ENCODE peak calls at places on chromosomes 3 and 15, in four cellular contexts. I is MM.1S, J is DND-41, Q is K562. H is an unnamed sample.

GRCh38 chr15:57551717-57552677 is 39.7 kb upstream of the MYZAP start:
- DNase-seq in I (no peak), Q (no peak), J (no peak), H (no peak)

GRCh38 chr3:134677196-134677986 is 26.6 kb upstream of the KY start:
- DNase-seq in I (peak; percentile 15), J (peak; percentile 20), Q (peak; percentile 66), H (no peak)

GRCh38 chr3:119469378-119470189 is 821 bp downstream of the POGLUT1 start:
- DNase-seq in I (peak; percentile 14), J (peak; percentile 51), Q (peak; percentile 9), H (no peak)

GRCh38 chr3:59818033-59818936 is 768.5 kb upstream of the CFAP20DC start:
- DNase-seq in I (no peak), J (no peak), Q (no peak), H (no peak)

GRCh38 chr3:71838406-71838805 is 53.5 kb upstream of the PROK2 start:
- DNase-seq in J (no peak), I (no peak), Q (no peak), H (no peak)

GRCh38 chr3:19229086-19229485 is 80.8 kb downstream of the KCNH8 start:
- DNase-seq in J (no peak), I (no peak), Q (no peak), H (no peak)

GRCh38 chr3:197367081-197367780 is 68.8 kb upstream of the DLG1 start:
- DNase-seq in J (no peak), Q (no peak), I (no peak), H (no peak)

GRCh38 chr3:45551214-45552010 is 43.1 kb upstream of the LIMD1 start:
- DNase-seq in Q (peak; percentile 77), J (no peak), I (no peak), H (no peak)

GRCh38 chr15:71252036-71252898 is 137.0 kb downstream of the THSD4 start:
- DNase-seq in Q (no peak), I (no peak), J (no peak), H (no peak)

GRCh38 chr15:88131937-88132336 is 124.6 kb downstream of the NTRK3 start:
- DNase-seq in Q (no peak), I (no peak), J (no peak), H (no peak)

GRCh38 chr3:15345051-15345607 is 12.7 kb upstream of the SH3BP5 start:
- DNase-seq in Q (no peak), J (no peak), I (no peak), H (no peak)

GRCh38 chr3:48190911-48191310 is 2.7 kb upstream of the CDC25A start:
- DNase-seq in J (no peak), I (no peak), Q (no peak), H (no peak)

GRCh38 chr15:56365075-56365711 is at the start of gene TEX9:
- DNase-seq in J (peak; percentile 86), I (peak; percentile 91), Q (peak; percentile 84), H (peak; percentile 39)

GRCh38 chr3:126895178-126896066 is 87.5 kb upstream of the PLXNA1 start:
- DNase-seq in J (peak; percentile 21), I (no peak), Q (no peak), H (peak; percentile 10)

GRCh38 chr15:45919806-45920205 is 285.0 kb downstream of the SQOR start:
- DNase-seq in J (no peak), Q (no peak), I (no peak), H (no peak)

GRCh38 chr15:51870774-51871173 is 41.3 kb downstream of the TMOD3 start:
- DNase-seq in Q (no peak), J (no peak), I (no peak), H (no peak)

GRCh38 chr15:51876169-51876568 is 46.7 kb downstream of the TMOD3 start:
- DNase-seq in Q (no peak), J (no peak), I (no peak), H (no peak)

GRCh38 chr15:51878446-51879386 is 49.3 kb downstream of the TMOD3 start:
- DNase-seq in I (no peak), J (no peak), Q (peak; percentile 39), H (no peak)

GRCh38 chr15:51879555-51879954 is 50.1 kb downstream of the TMOD3 start:
- DNase-seq in J (no peak), I (no peak), Q (no peak), H (no peak)

DNA sequence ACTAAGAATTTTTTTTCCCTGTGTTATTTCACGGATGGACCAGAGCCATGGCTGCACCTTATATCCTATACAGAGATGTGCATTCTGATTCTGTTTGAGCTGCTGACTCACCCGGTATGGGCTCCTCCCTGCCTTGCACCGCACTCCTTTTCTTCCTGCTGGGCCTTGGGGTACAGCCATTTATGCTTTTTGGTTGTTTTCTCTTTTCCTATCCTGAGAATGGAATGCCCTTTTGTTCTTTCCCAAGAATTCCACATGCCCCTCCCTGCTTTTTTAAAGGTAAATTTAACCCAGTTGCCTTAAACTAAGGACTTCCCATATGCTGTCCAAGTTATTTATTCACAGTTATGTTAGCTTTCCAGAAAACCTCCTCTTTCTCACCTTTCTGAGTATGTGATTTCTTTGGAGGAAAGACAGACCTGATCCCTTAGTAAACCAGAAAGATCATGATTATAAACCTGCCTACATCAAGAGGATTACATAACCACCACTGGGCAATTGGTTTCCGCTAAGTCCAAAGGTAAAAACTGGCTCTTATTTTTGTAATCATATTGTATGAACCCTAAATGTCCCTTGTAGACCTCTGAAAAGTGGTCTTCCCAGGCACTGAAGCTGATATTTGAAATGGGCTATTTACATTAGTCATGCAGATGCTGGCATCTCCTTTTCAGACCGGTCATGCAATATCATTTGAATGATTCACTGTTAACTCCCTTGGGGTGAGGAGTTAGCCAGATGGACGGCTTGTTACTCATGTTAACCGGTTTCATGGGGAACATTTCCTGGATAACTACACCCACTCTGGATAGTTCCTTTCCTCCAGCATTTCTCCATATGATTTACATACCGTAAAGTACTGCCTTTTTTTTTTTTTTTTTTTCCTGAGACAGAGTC is 45.5 kb downstream of the TMOD3 start:
- DNase-seq in J (no peak), I (no peak), Q (peak; percentile 23), H (no peak)
- H3K27ac ChIP-seq in J (no peak overlapping the region), I (no peak overlapping the region), Q (peak overlapping the region; percentile 67), H (no peak overlapping the region)

GRCh38 chr3:16513141-16514020 is at the start of gene RFTN1:
- DNase-seq in I (peak; percentile 19), J (peak; percentile 73), Q (no peak), H (no peak)
- TF ChIP-seq EZH2 in I (no peak), J (no peak), Q (no peak), H (no peak)

GRCh38 chr3:66998075-66998898 is at the start of gene KBTBD8:
- DNase-seq in Q (peak; percentile 97), I (peak; percentile 99), J (peak; percentile 99), H (peak; percentile 75)
- H3K27ac ChIP-seq in Q (peak within 1 kb of the TSS; percentile 79), I (peak within 1 kb of the TSS; percentile 53), J (peak within 1 kb of the TSS; percentile 23), H (no peak within 1 kb of the TSS)

GRCh38 chr3:141469712-141470111 is 17.1 kb upstream of the RASA2 start:
- DNase-seq in J (no peak), Q (no peak), I (no peak), H (no peak)
- TF ChIP-seq EZH2 in J (no peak), Q (no peak), I (no peak), H (no peak)

DNA sequence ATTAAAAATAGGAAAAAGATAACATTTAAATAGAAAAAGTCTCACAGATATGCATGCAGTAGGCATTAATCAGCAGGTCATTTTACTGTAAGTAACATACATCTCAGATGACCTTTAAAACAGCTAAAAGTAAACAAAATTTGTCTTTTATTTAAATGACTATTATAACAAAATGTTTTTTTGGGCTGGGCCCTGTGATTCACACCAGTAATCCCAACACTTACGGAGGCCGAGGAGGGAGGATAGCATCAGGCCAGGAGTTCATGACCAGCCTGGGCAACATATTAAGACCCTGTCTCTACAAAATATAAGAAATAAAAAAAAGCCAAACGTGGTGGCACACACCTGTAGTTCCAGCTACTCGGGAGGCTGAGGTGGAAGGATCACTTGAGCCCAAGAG is 14.8 kb downstream of the IQGAP1 start:
- DNase-seq in I (no peak), Q (no peak), J (no peak), H (no peak)
- H3K27ac ChIP-seq in I (no peak overlapping the region), Q (no peak overlapping the region), J (no peak overlapping the region), H (no peak overlapping the region)

DNA sequence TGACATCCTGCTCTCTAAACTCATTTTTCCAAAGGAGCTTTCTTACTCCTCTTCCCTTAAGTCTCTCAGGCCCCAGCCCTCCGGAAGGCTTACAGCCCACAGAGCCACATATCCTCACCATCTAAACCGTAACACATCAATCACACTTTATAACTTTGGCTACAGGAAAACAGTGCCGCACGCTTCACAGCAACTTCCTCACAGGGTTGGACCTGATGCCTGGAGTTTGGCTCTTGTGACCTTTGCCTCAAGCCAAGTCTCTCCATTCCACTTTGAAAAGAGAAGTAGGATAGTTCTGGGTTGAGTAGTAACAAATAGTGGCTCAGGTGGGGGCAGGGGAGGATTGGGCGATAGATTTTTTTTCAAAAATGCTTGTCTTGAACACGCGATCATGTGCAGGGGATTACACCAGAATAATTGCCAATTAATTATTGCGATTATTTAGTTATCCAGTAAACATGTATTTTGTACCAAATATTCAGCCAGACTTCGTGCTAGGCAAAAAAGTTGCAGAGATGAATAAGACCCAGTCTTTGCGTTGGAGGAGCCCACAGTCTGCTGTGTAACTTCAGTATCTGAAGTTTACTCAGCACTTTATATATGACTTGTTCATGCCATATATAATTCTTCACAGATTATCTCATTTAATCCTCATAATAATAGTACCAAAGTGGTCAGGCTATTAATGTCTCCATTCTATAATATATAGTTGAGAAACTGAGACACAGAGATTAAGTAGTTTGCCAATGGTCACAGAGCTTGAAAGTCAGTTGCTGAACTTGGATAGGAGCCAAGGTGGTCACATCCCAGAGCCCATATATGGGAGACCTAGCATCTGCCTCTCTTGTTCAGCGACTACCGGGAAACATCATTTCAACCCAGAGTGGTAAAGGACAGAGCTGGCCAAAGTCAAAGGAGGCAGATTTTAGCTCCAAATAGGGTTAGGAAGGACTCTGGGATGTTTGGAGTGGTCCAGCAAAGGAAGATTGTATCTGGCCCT is 2.4 kb upstream of the ETV5 start:
- DNase-seq in J (no peak), Q (no peak), I (no peak), H (no peak)
- TF ChIP-seq EZH2 in J (no peak), Q (no peak), I (no peak), H (no peak)

GRCh38 chr3:149336925-149337324 is 3.5 kb upstream of the TM4SF18 start:
- DNase-seq in I (no peak), J (no peak), Q (no peak), H (no peak)
- H3K27ac ChIP-seq in I (no peak overlapping the region), J (no peak overlapping the region), Q (no peak overlapping the region), H (no peak overlapping the region)

GRCh38 chr3:54087581-54088410 is 34.6 kb upstream of the CACNA2D3 start:
- DNase-seq in Q (no peak), J (no peak), I (no peak), H (no peak)
- TF ChIP-seq EZH2 in Q (no peak), J (no peak), I (no peak), H (no peak)

GRCh38 chr15:68078365-68078764 is 24.2 kb downstream of the PIAS1 start:
- DNase-seq in I (no peak), Q (no peak), J (no peak), H (peak; percentile 48)
- H3K27ac ChIP-seq in I (no peak overlapping the region), Q (no peak overlapping the region), J (no peak overlapping the region), H (peak overlapping the region; percentile 52)